ENCODE peak calls at places on chromosomes 4 and X, in five cellular contexts. One of them, this sample, is unnamed.

GRCh38 chrX:36357855-36358254 is 438.3 kb downstream of the CFAP47 start:
- DNase-seq in NB4: no peak
- DNase-seq in GM12864: no peak
- DNase-seq in A549: no peak
- DNase-seq in cardiac fibroblast: no peak
- DNase-seq in this sample: no peak

GRCh38 chrX:125998432-125998831 is 167.7 kb downstream of the DCAF12L2 start:
- DNase-seq in NB4: peak; percentile 18
- DNase-seq in cardiac fibroblast: no peak
- DNase-seq in GM12864: no peak
- DNase-seq in A549: peak; percentile 2
- DNase-seq in this sample: no peak

GRCh38 chr4:158302076-158302866 is 92.0 kb downstream of the TMEM144 start:
- DNase-seq in GM12864: no peak
- DNase-seq in cardiac fibroblast: peak; percentile 86
- DNase-seq in A549: no peak
- DNase-seq in NB4: no peak
- DNase-seq in this sample: peak; percentile 60

GRCh38 chr4:169143335-169143734 is 127.4 kb downstream of the SH3RF1 start:
- DNase-seq in A549: no peak
- DNase-seq in cardiac fibroblast: no peak
- DNase-seq in GM12864: no peak
- DNase-seq in NB4: no peak
- DNase-seq in this sample: no peak

GRCh38 chrX:10198254-10198653 is 41.5 kb downstream of the CLCN4 start:
- DNase-seq in GM12864: no peak
- DNase-seq in NB4: no peak
- DNase-seq in A549: no peak
- DNase-seq in cardiac fibroblast: peak; percentile 39
- DNase-seq in this sample: no peak

GRCh38 chr4:152100378-152101201 is 339.8 kb upstream of the GATB start:
- DNase-seq in A549: no peak
- DNase-seq in NB4: no peak
- DNase-seq in GM12864: peak; percentile 37
- DNase-seq in cardiac fibroblast: no peak
- DNase-seq in this sample: no peak

GRCh38 chrX:1727531-1728027 is 112.7 kb downstream of the ASMT start:
- DNase-seq in A549: peak; percentile 87
- DNase-seq in cardiac fibroblast: no peak
- DNase-seq in NB4: no peak
- DNase-seq in GM12864: no peak
- DNase-seq in this sample: no peak

GRCh38 chr4:140046037-140046436 is 107.9 kb downstream of the MAML3 start:
- DNase-seq in A549: no peak
- DNase-seq in GM12864: no peak
- DNase-seq in cardiac fibroblast: no peak
- DNase-seq in NB4: peak; percentile 31
- DNase-seq in this sample: no peak

GRCh38 chr4:135718019-135718418 is 1516.4 kb upstream of the PABPC4L start:
- DNase-seq in GM12864: no peak
- DNase-seq in A549: no peak
- DNase-seq in cardiac fibroblast: peak; percentile 0
- DNase-seq in NB4: no peak
- DNase-seq in this sample: peak; percentile 34

GRCh38 chrX:115330498-115331138 is 41.1 kb downstream of the LUZP4 start:
- DNase-seq in NB4: peak; percentile 50
- DNase-seq in cardiac fibroblast: peak; percentile 81
- DNase-seq in GM12864: peak; percentile 8
- DNase-seq in A549: peak; percentile 75
- DNase-seq in this sample: peak; percentile 70

GRCh38 chrX:74015379-74016019 is 288.5 kb upstream of the ZCCHC13 start:
- DNase-seq in cardiac fibroblast: peak; percentile 78
- DNase-seq in GM12864: peak; percentile 13
- DNase-seq in A549: peak; percentile 76
- DNase-seq in NB4: peak; percentile 78
- DNase-seq in this sample: peak; percentile 88

GRCh38 chr4:1767770-1768366 is 25.2 kb upstream of the FGFR3 start:
- DNase-seq in GM12864: no peak
- DNase-seq in A549: peak; percentile 68
- DNase-seq in cardiac fibroblast: peak; percentile 35
- DNase-seq in NB4: peak; percentile 59
- DNase-seq in this sample: peak; percentile 22
- H3K4me3 ChIP-seq in GM12864: no peak overlapping the region
- H3K4me3 ChIP-seq in A549: peak overlapping the region; percentile 95
- H3K4me3 ChIP-seq in cardiac fibroblast: peak overlapping the region; percentile 26
- H3K4me3 ChIP-seq in NB4: no peak overlapping the region
- H3K4me3 ChIP-seq in this sample: peak overlapping the region; percentile 15

GRCh38 chrX:147570483-147570882 is 341.2 kb upstream of the FMR1 start:
- DNase-seq in A549: no peak
- DNase-seq in cardiac fibroblast: no peak
- DNase-seq in NB4: peak; percentile 1
- DNase-seq in GM12864: no peak
- DNase-seq in this sample: no peak
- TF ChIP-seq CTCF in A549: no peak
- TF ChIP-seq CTCF in cardiac fibroblast: no peak
- TF ChIP-seq CTCF in NB4: no peak
- TF ChIP-seq CTCF in GM12864: no peak
- TF ChIP-seq CTCF in this sample: no peak

DNA sequence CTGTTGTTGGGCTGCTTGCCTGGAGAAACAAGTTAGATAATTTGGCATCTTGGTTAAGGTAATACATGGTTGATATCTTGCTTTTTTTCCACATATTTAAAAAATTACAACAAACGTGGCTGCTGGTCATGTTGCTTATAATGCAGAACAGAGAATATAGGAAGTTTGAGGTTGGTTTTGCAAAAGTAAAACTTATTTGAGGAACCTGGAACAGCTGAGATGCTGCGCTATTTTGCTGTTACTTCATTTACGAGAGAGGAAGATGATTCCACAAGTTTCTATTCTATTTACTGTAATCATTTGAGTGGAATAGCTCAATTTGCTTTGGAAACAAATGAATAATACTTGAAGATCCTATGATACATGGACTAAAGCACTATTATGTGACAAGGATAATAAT is 118.9 kb downstream of the TMA16 start:
- DNase-seq in cardiac fibroblast: no peak
- DNase-seq in NB4: peak; percentile 6
- DNase-seq in GM12864: no peak
- DNase-seq in A549: no peak
- DNase-seq in this sample: no peak
- H3K4me3 ChIP-seq in cardiac fibroblast: no peak overlapping the region
- H3K4me3 ChIP-seq in NB4: no peak overlapping the region
- H3K4me3 ChIP-seq in GM12864: no peak overlapping the region
- H3K4me3 ChIP-seq in A549: no peak overlapping the region
- H3K4me3 ChIP-seq in this sample: no peak overlapping the region

GRCh38 chrX:45818913-45819312 is 618.2 kb upstream of the DIPK2B start:
- DNase-seq in cardiac fibroblast: no peak
- DNase-seq in NB4: no peak
- DNase-seq in GM12864: no peak
- DNase-seq in A549: no peak
- DNase-seq in this sample: no peak

GRCh38 chrX:45822124-45822523 is 621.4 kb upstream of the DIPK2B start:
- DNase-seq in NB4: no peak
- DNase-seq in GM12864: no peak
- DNase-seq in cardiac fibroblast: no peak
- DNase-seq in A549: no peak
- DNase-seq in this sample: no peak

GRCh38 chrX:45830343-45830742 is 629.7 kb upstream of the DIPK2B start:
- DNase-seq in NB4: no peak
- DNase-seq in GM12864: no peak
- DNase-seq in A549: no peak
- DNase-seq in cardiac fibroblast: no peak
- DNase-seq in this sample: no peak

DNA sequence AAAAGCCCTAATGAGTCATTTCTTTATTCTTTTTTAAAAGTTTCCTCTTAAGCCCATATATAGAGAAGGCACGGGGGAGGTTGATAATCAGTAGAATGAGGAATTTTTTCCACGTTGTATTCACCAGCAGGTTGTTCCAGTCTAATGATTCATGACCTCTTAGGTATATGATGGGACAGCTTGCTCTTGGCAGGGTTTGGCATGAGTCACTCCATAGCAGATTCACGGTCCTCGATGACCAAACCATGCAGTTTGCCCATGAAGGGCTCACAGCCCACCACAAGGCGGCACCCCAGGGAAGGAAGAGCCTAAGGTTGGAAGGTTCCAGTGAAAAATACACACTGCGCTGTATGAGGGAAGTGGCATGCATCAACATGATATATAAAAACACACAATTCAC is 623.8 kb upstream of the DIPK2B start:
- DNase-seq in GM12864: no peak
- DNase-seq in NB4: peak; percentile 40
- DNase-seq in cardiac fibroblast: peak; percentile 91
- DNase-seq in A549: peak; percentile 91
- DNase-seq in this sample: peak; percentile 92
- TF ChIP-seq CTCF in GM12864: no peak
- TF ChIP-seq CTCF in NB4: peak; percentile 1
- TF ChIP-seq CTCF in cardiac fibroblast: peak; percentile 78
- TF ChIP-seq CTCF in A549: peak; percentile 75
- TF ChIP-seq CTCF in this sample: peak; percentile 80

GRCh38 chr4:102867278-102868152 is 1.3 kb upstream of the CISD2 start:
- DNase-seq in A549: peak; percentile 19
- DNase-seq in NB4: peak; percentile 74
- DNase-seq in GM12864: peak; percentile 31
- DNase-seq in cardiac fibroblast: no peak
- DNase-seq in this sample: no peak
- H3K4me3 ChIP-seq in A549: peak overlapping the region; percentile 89
- H3K4me3 ChIP-seq in NB4: peak overlapping the region; percentile 70
- H3K4me3 ChIP-seq in GM12864: peak overlapping the region; percentile 68
- H3K4me3 ChIP-seq in cardiac fibroblast: peak overlapping the region; percentile 67
- H3K4me3 ChIP-seq in this sample: peak overlapping the region; percentile 57

GRCh38 chr4:99305638-99306380 is 15.0 kb upstream of the ADH1A start:
- DNase-seq in A549: no peak
- DNase-seq in cardiac fibroblast: no peak
- DNase-seq in NB4: no peak
- DNase-seq in GM12864: no peak
- DNase-seq in this sample: no peak

GRCh38 chr4:99301376-99302164 is 10.8 kb upstream of the ADH1A start:
- DNase-seq in A549: no peak
- DNase-seq in NB4: no peak
- DNase-seq in cardiac fibroblast: peak; percentile 41
- DNase-seq in GM12864: no peak
- DNase-seq in this sample: peak; percentile 25

GRCh38 chr4:99300934-99301333 is 10.1 kb upstream of the ADH1A start:
- DNase-seq in NB4: no peak
- DNase-seq in cardiac fibroblast: peak; percentile 99
- DNase-seq in A549: peak; percentile 11
- DNase-seq in GM12864: no peak
- DNase-seq in this sample: peak; percentile 89
- TF ChIP-seq CTCF in NB4: no peak
- TF ChIP-seq CTCF in cardiac fibroblast: no peak
- TF ChIP-seq CTCF in A549: no peak
- TF ChIP-seq CTCF in GM12864: no peak
- TF ChIP-seq CTCF in this sample: no peak

DNA sequence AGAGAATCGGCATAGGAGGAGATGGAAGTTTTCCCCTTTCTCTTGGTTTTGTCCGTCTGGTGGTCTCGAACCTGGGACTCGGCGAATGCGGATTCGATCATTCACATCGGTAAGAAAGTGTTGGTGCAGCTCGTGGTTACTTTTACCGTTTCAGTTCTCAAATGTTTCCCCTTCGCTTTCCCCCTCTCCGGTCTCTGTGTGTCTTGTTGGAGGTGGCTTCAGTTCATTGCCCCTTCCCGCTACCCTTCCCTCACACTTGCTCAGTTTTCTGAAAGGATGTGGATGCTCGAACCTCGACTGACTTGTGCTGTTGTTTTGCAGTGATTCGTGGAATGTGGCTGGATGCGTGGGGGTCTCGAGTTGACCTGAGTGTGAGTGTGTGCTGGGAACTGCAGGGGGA is 870 bp downstream of the GRID2 start:
- DNase-seq in GM12864: no peak
- DNase-seq in NB4: no peak
- DNase-seq in cardiac fibroblast: no peak
- DNase-seq in A549: no peak
- DNase-seq in this sample: peak; percentile 16
- H3K4me3 ChIP-seq in GM12864: no peak overlapping the region
- H3K4me3 ChIP-seq in NB4: no peak overlapping the region
- H3K4me3 ChIP-seq in cardiac fibroblast: peak overlapping the region; percentile 40
- H3K4me3 ChIP-seq in A549: peak overlapping the region; percentile 39
- H3K4me3 ChIP-seq in this sample: peak overlapping the region; percentile 36

GRCh38 chr4:150799207-150799606 is 215.9 kb downstream of the LRBA start:
- DNase-seq in A549: peak; percentile 9
- DNase-seq in cardiac fibroblast: no peak
- DNase-seq in GM12864: no peak
- DNase-seq in NB4: no peak
- DNase-seq in this sample: no peak
- TF ChIP-seq CTCF in A549: peak; percentile 11
- TF ChIP-seq CTCF in cardiac fibroblast: peak; percentile 13
- TF ChIP-seq CTCF in GM12864: no peak
- TF ChIP-seq CTCF in NB4: no peak
- TF ChIP-seq CTCF in this sample: peak; percentile 22

GRCh38 chr4:185088899-185089298 is 54.2 kb upstream of the SLC25A4 start:
- DNase-seq in A549: no peak
- DNase-seq in GM12864: no peak
- DNase-seq in cardiac fibroblast: no peak
- DNase-seq in NB4: no peak
- DNase-seq in this sample: no peak

GRCh38 chr4:185080545-185080944 is 62.3 kb downstream of the HELT start:
- DNase-seq in cardiac fibroblast: no peak
- DNase-seq in GM12864: no peak
- DNase-seq in NB4: no peak
- DNase-seq in A549: no peak
- DNase-seq in this sample: no peak

GRCh38 chr4:185082549-185082948 is 60.5 kb upstream of the SLC25A4 start:
- DNase-seq in cardiac fibroblast: peak; percentile 8
- DNase-seq in NB4: no peak
- DNase-seq in GM12864: no peak
- DNase-seq in A549: no peak
- DNase-seq in this sample: no peak

GRCh38 chr4:185086053-185086452 is 57.0 kb upstream of the SLC25A4 start:
- DNase-seq in A549: no peak
- DNase-seq in GM12864: no peak
- DNase-seq in cardiac fibroblast: no peak
- DNase-seq in NB4: peak; percentile 14
- DNase-seq in this sample: no peak
- H3K4me3 ChIP-seq in A549: no peak overlapping the region
- H3K4me3 ChIP-seq in GM12864: no peak overlapping the region
- H3K4me3 ChIP-seq in cardiac fibroblast: no peak overlapping the region
- H3K4me3 ChIP-seq in NB4: no peak overlapping the region
- H3K4me3 ChIP-seq in this sample: no peak overlapping the region